ENCODE peak calls at places on chromosomes 5 and 9, in ten cellular contexts. Z is PC-9, D is K562, A is IMR-90, B is HCT116, H is astrocyte, L is MM.1S, C is fibroblast of lung, T is neuronal stem cell, G is GM23248. J is an unnamed sample.

GRCh38 chr9:126295936-126296600 is 30.6 kb upstream of the MVB12B start:
- DNase-seq in G (no peak), Z (no peak), B (peak), D (no peak), A (no peak), H (no peak), C (no peak), L (no peak), T (no peak), J (no peak)

GRCh38 chr5:123754903-123755302 is 242.9 kb downstream of the CSNK1G3 start:
- DNase-seq in Z (no peak), D (no peak), A (peak), L (no peak), B (no peak), C (peak), H (peak), T (no peak), G (peak), J (no peak)

GRCh38 chr9:21709464-21710058 is 92.9 kb upstream of the MTAP start:
- DNase-seq in H (no peak), L (peak), T (peak), C (peak), A (peak), G (peak), B (peak), Z (no peak), D (no peak), J (peak)

GRCh38 chr9:75088646-75089368 is 493 bp downstream of the OSTF1 start:
- DNase-seq in D (peak), H (peak), Z (peak), L (peak), C (peak), A (peak), T (no peak), B (no peak), G (peak), J (no peak)

GRCh38 chr5:83767409-83767992 is 46.8 kb upstream of the HAPLN1 start:
- DNase-seq in A (no peak), G (no peak), T (peak), B (peak), H (no peak), D (no peak), C (peak), L (no peak), Z (no peak), J (no peak)

GRCh38 chr9:128552744-128553221 is 396 bp downstream of the SPTAN1 start:
- DNase-seq in C (no peak), B (no peak), T (peak), D (peak), A (no peak), Z (no peak), H (no peak), G (peak), L (peak), J (peak)

GRCh38 chr5:97979740-97980139 is 793.7 kb upstream of the RGMB start:
- DNase-seq in A (peak), D (no peak), Z (no peak), H (peak), G (peak), C (peak), L (no peak), B (no peak), T (no peak), J (no peak)

GRCh38 chr9:137647096-137647709 is 28.4 kb downstream of the EHMT1 start:
- DNase-seq in D (no peak), A (no peak), L (no peak), B (no peak), H (no peak), C (no peak), G (no peak), T (no peak), Z (no peak), J (no peak)

GRCh38 chr5:34499001-34499734 is 157.0 kb upstream of the RAI14 start:
- DNase-seq in L (no peak), H (peak), B (no peak), Z (peak), D (no peak), G (peak), C (peak), A (peak), T (no peak), J (no peak)

GRCh38 chr9:108634164-108634563 is 221.6 kb downstream of the ACTL7B start:
- DNase-seq in D (no peak), G (peak), B (peak), A (no peak), L (no peak), C (peak), T (no peak), Z (peak), H (no peak), J (no peak)

GRCh38 chr5:180816608-180817534 is 14.3 kb upstream of the MGAT1 start:
- DNase-seq in T (no peak), A (peak), L (peak), G (no peak), C (peak), H (peak), B (no peak), Z (no peak), D (no peak), J (peak)

GRCh38 chr9:121992571-121993212 is 100.4 kb downstream of the TTLL11 start:
- DNase-seq in C (peak), G (peak), Z (peak), H (peak), D (peak), L (peak), A (peak), B (peak), T (peak), J (peak)

GRCh38 chr5:63025679-63026078 is 447.1 kb downstream of the LRRC70 start:
- DNase-seq in H (no peak), L (peak), D (no peak), Z (no peak), A (no peak), B (no peak), G (no peak), C (no peak), T (no peak), J (no peak)

GRCh38 chr5:73365990-73366667 is 82.4 kb downstream of the FOXD1 start:
- DNase-seq in H (no peak), C (no peak), Z (no peak), G (no peak), L (no peak), D (no peak), T (no peak), A (no peak), B (no peak), J (no peak)

GRCh38 chr5:153358315-153358976 is 132.0 kb upstream of the GRIA1 start:
- DNase-seq in L (peak), A (no peak), D (no peak), Z (no peak), T (no peak), B (no peak), C (no peak), H (no peak), G (no peak), J (no peak)

GRCh38 chr9:99013550-99013949 is 69.8 kb downstream of the COL15A1 start:
- DNase-seq in A (no peak), G (no peak), L (no peak), T (no peak), B (no peak), H (no peak), C (no peak), D (no peak), Z (no peak), J (no peak)
- H3K4me3 ChIP-seq in A (no peak), G (no peak), L (no peak), T (no peak), B (no peak), H (no peak), C (no peak), D (no peak), Z (no peak), J (no peak)

DNA sequence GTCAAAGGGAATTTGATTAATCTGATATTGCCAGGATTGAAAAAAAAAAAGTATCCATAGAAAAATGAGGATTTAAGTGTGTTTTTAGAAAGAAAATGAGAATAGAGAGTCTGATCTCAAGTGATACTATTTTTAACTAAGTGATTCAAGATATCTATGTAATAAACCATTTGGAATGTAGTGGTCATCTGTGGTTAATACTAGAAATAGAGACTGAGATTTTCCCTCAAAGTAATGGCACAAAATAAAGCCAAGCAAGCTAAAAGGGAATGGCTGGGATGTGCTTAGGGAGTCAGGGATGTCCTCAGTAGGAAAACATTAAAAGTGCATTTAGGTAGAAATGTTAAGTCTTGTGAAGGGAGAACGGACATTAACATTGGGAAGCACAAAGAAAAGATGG is 90.6 kb downstream of the FBXO4 start:
- DNase-seq in B (no peak), D (no peak), C (no peak), G (peak), A (peak), Z (no peak), T (no peak), H (peak), L (no peak), J (no peak)
- H2AFZ ChIP-seq in B (no peak), D (no peak), C (no peak), G (no peak), A (no peak), Z (no peak), T (no peak), H (no peak), L (no peak), J (no peak)

GRCh38 chr5:16866795-16867584 is 69.1 kb downstream of the MYO10 start:
- DNase-seq in Z (no peak), B (no peak), A (peak), G (no peak), T (peak), D (no peak), L (no peak), H (peak), C (peak), J (no peak)

GRCh38 chr5:16864566-16864965 is 71.5 kb downstream of the MYO10 start:
- DNase-seq in T (no peak), D (no peak), H (peak), L (no peak), B (no peak), G (peak), A (no peak), Z (no peak), C (peak), J (no peak)

GRCh38 chr5:16869821-16870796 is 66.0 kb downstream of the MYO10 start:
- DNase-seq in A (peak), L (no peak), Z (peak), H (peak), C (no peak), T (no peak), G (peak), D (no peak), B (peak), J (no peak)

GRCh38 chr5:16866220-16866619 is 69.9 kb downstream of the MYO10 start:
- DNase-seq in Z (no peak), G (no peak), B (no peak), T (no peak), C (no peak), H (no peak), D (no peak), L (no peak), A (no peak), J (no peak)

GRCh38 chr5:16867585-16867953 is 68.5 kb downstream of the MYO10 start:
- DNase-seq in A (no peak), G (no peak), Z (no peak), D (no peak), B (no peak), L (no peak), T (no peak), C (no peak), H (no peak), J (no peak)
- H3K4me2 ChIP-seq in A (no peak), G (no peak), Z (no peak), D (no peak), B (no peak), L (no peak), T (no peak), C (no peak), H (peak), J (no peak)

DNA sequence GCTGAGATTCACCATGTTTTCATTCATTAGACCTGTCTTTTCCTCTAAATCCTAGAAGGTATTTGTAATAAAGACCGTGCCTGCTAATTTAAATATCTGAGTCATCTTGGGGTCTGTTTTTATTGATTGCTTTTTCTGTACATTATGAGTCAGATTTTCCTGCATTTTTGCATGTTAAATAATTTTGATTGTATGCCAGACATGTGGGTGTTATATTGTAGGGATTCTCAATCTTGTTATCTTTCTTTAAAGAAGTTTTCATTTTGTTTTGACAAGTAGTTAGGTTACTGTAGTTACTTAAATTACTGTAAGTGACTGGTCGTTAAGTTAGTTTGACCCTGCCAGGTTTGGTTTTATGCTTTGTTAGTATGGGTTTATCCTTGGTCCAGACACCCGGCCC is 35.1 kb downstream of the EXOSC2 start:
- DNase-seq in H (peak), T (no peak), D (no peak), G (peak), Z (peak), B (peak), C (peak), L (no peak), A (peak), J (no peak)
- H3K4me3 ChIP-seq in H (no peak), T (no peak), D (no peak), G (no peak), Z (no peak), B (no peak), C (no peak), L (no peak), A (no peak), J (no peak)

J was measured in DND-41.